ENCODE peak calls at places on chromosomes 7 and 10, in eight cellular contexts. R, E, T, N, W, P, F and L are unnamed samples.

GRCh38 chr7:26065652-26066051 is 86.3 kb upstream of the NFE2L3 start:
- DNase-seq in R (no peak), E (no peak), T (no peak), N (no peak), W (no peak), P (no peak), F (no peak), L (no peak)

GRCh38 chr10:30114871-30115270 is 55.5 kb upstream of the JCAD start:
- DNase-seq in R (no peak), E (peak), T (no peak), N (no peak), W (peak), P (peak), F (no peak), L (no peak)

GRCh38 chr10:76649723-76650127 is 987.9 kb downstream of the KCNMA1 start:
- DNase-seq in R (no peak), E (no peak), T (no peak), N (no peak), W (no peak), P (no peak), F (no peak), L (peak)

GRCh38 chr10:122521011-122521410 is 39.5 kb upstream of the DMBT1 start:
- DNase-seq in R (no peak), E (no peak), T (no peak), N (no peak), W (no peak), P (peak), F (no peak), L (no peak)

GRCh38 chr10:31304261-31304970 is 14.6 kb upstream of the ZEB1 start:
- DNase-seq in R (no peak), E (no peak), T (no peak), N (no peak), W (no peak), P (no peak), F (no peak), L (peak)

GRCh38 chr10:58743466-58744115 is 230.9 kb downstream of the BICC1 start:
- DNase-seq in R (no peak), E (peak), T (no peak), N (no peak), W (peak), P (no peak), F (peak), L (peak)

GRCh38 chr10:114367676-114368391 is 36.5 kb downstream of the AFAP1L2 start:
- DNase-seq in R (no peak), E (no peak), T (no peak), N (no peak), W (no peak), P (no peak), F (no peak), L (no peak)

GRCh38 chr7:158618745-158619140 is 31.1 kb upstream of the PTPRN2 start:
- DNase-seq in R (no peak), E (no peak), T (no peak), N (no peak), W (no peak), P (no peak), F (no peak), L (no peak)

GRCh38 chr7:46163245-46163644 is 242.2 kb upstream of the IGFBP3 start:
- DNase-seq in R (peak), E (no peak), T (no peak), N (no peak), W (no peak), P (no peak), F (no peak), L (no peak)

GRCh38 chr10:28586176-28586575 is 53.3 kb downstream of the WAC start:
- DNase-seq in R (no peak), E (no peak), T (no peak), N (no peak), W (no peak), P (no peak), F (no peak), L (no peak)

GRCh38 chr10:31745612-31746376 is 182.8 kb downstream of the ARHGAP12 start:
- DNase-seq in R (no peak), E (no peak), T (no peak), N (no peak), W (no peak), P (no peak), F (no peak), L (peak)

GRCh38 chr10:70162892-70163201 is 7.5 kb downstream of the SAR1A start:
- DNase-seq in R (no peak), E (no peak), T (peak), N (no peak), W (no peak), P (no peak), F (no peak), L (no peak)

GRCh38 chr7:95772298-95772770 is at the start of gene DYNC1I1:
- DNase-seq in R (peak), E (peak), T (peak), N (no peak), W (peak), P (peak), F (peak), L (peak)

GRCh38 chr7:22406715-22407114 is 49.8 kb upstream of the RAPGEF5 start:
- DNase-seq in R (no peak), E (no peak), T (no peak), N (no peak), W (no peak), P (no peak), F (no peak), L (no peak)

GRCh38 chr7:130135208-130136205 is 65.2 kb downstream of the KLHDC10 start:
- DNase-seq in R (no peak), E (no peak), T (no peak), N (no peak), W (no peak), P (no peak), F (no peak), L (no peak)

GRCh38 chr7:51059493-51059892 is 257.1 kb downstream of the COBL start:
- DNase-seq in R (no peak), E (no peak), T (no peak), N (no peak), W (no peak), P (no peak), F (no peak), L (no peak)

GRCh38 chr7:127882313-127882920 is 148.8 kb downstream of the LRRC4 start:
- DNase-seq in R (no peak), E (no peak), T (no peak), N (no peak), W (no peak), P (no peak), F (no peak), L (no peak)

GRCh38 chr7:154746551-154746950 is 256.4 kb downstream of the PAXIP1 start:
- DNase-seq in R (no peak), E (no peak), T (no peak), N (no peak), W (no peak), P (peak), F (no peak), L (no peak)

GRCh38 chr10:122854648-122855047 is 9.0 kb upstream of the CUZD1 start:
- DNase-seq in R (no peak), E (no peak), T (no peak), N (no peak), W (no peak), P (no peak), F (no peak), L (peak)

GRCh38 chr7:137094-137861 is 55.1 kb upstream of the FAM20C start:
- DNase-seq in R (no peak), E (no peak), T (no peak), N (no peak), W (no peak), P (no peak), F (no peak), L (no peak)

GRCh38 chr7:27071622-27072390 is 24.0 kb downstream of the HOXA1 start:
- DNase-seq in R (no peak), E (no peak), T (no peak), N (no peak), W (no peak), P (no peak), F (no peak), L (no peak)

GRCh38 chr10:28429573-28430216 is 103.2 kb upstream of the WAC start:
- DNase-seq in R (no peak), E (no peak), T (no peak), N (no peak), W (no peak), P (no peak), F (no peak), L (peak)

GRCh38 chr10:22271786-22272185 is 44.4 kb upstream of the COMMD3 start:
- DNase-seq in R (no peak), E (no peak), T (no peak), N (no peak), W (no peak), P (no peak), F (no peak), L (no peak)

GRCh38 chr7:10083766-10084165 is 889.9 kb upstream of the PHF14 start:
- DNase-seq in R (no peak), E (no peak), T (no peak), N (no peak), W (no peak), P (no peak), F (no peak), L (no peak)

GRCh38 chr10:124591123-124591495 is 129.5 kb downstream of the LHPP start:
- DNase-seq in R (no peak), E (no peak), T (no peak), N (no peak), W (no peak), P (no peak), F (no peak), L (no peak)